ENCODE peak calls at places on chromosomes 11 and 22, in six cellular contexts. O is stimulated activated CD8-positive, alpha-beta memory T cell treated with anti-CD3 and anti-CD28 coated beads, Interleukin-15, amount 100 ng/mL, for 1 hour; X is activated T-helper 9 cell treated with anti-CD3 and anti-CD28 coated beads, Interleukin-2, amount 50 U/mL, for 16 hours; K is upper lobe of right lung; D is NCI-H748 treated with DMSO at 0.1 percent for 48 hours; N is skeletal muscle cell. E is an unnamed sample.

GRCh38 chr11:12556155-12556554 is 118.1 kb upstream of the TEAD1 start:
- DNase-seq in O (no peak), X (no peak), K (no peak), D (no peak), N (peak), E (no peak)

GRCh38 chr22:25039754-25040153 is 87.2 kb downstream of the KIAA1671 start:
- DNase-seq in O (no peak), X (no peak), K (no peak), D (no peak), N (no peak), E (no peak)

GRCh38 chr22:20061481-20061861 is 18.6 kb upstream of the DGCR8 start:
- DNase-seq in O (no peak), X (no peak), K (no peak), D (no peak), N (no peak), E (no peak)

GRCh38 chr22:28444659-28445058 is 235.0 kb downstream of the TTC28 start:
- DNase-seq in O (no peak), X (no peak), K (no peak), D (no peak), N (no peak), E (no peak)

GRCh38 chr11:11400635-11401232 is 47.7 kb upstream of the CSNK2A3 start:
- DNase-seq in O (no peak), X (no peak), K (no peak), D (no peak), N (no peak), E (no peak)

GRCh38 chr11:95337175-95337957 is 106.4 kb upstream of the SESN3 start:
- DNase-seq in O (peak), X (peak), K (peak), D (no peak), N (peak), E (peak)

GRCh38 chr11:122698390-122698789 is 42.9 kb downstream of the UBASH3B start:
- DNase-seq in O (no peak), X (no peak), K (no peak), D (no peak), N (no peak), E (no peak)

GRCh38 chr11:57275582-57275981 is 38.5 kb upstream of the APLNR start:
- DNase-seq in O (no peak), X (no peak), K (no peak), D (no peak), N (no peak), E (no peak)

GRCh38 chr11:34074391-34074790 is 22.9 kb downstream of the CAPRIN1 start:
- DNase-seq in O (no peak), X (no peak), K (no peak), D (no peak), N (no peak), E (no peak)

GRCh38 chr22:36277482-36278291 is 24.8 kb downstream of the APOL1 start:
- DNase-seq in O (peak), X (peak), K (peak), D (peak), N (no peak), E (peak)

GRCh38 chr11:94504689-94505293 is 7.5 kb upstream of the C11orf97 start:
- DNase-seq in O (no peak), X (no peak), K (no peak), D (peak), N (no peak), E (no peak)

GRCh38 chr11:8234425-8234821 is 29.3 kb downstream of the LMO1 start:
- DNase-seq in O (no peak), X (no peak), K (no peak), D (no peak), N (no peak), E (no peak)

GRCh38 chr22:37401401-37401859 is 25.8 kb downstream of the ELFN2 start:
- DNase-seq in O (no peak), X (no peak), K (no peak), D (no peak), N (peak), E (no peak)

GRCh38 chr11:68041617-68042218 is 2.9 kb downstream of the TCIRG1 start:
- DNase-seq in O (no peak), X (no peak), K (no peak), D (no peak), N (no peak), E (peak)

GRCh38 chr11:109957000-109957399 is 136.2 kb upstream of the ZC3H12C start:
- DNase-seq in O (no peak), X (no peak), K (no peak), D (no peak), N (no peak), E (no peak)